ENCODE peak calls at places on chromosomes 11 and 22, in four cellular contexts. T is GM23338, C is GM12878, E is A549. K is an unnamed sample.

GRCh38 chr11:6799402-6799801 is at the start of gene OR6A2:
- DNase-seq in T (no peak), C (no peak), E (no peak), K (no peak)

GRCh38 chr11:125433454-125434121 is 62.5 kb downstream of the FEZ1 start:
- DNase-seq in T (peak), C (no peak), E (peak), K (peak)

GRCh38 chr22:47309946-47310345 is 547.5 kb downstream of the TBC1D22A start:
- DNase-seq in T (no peak), C (no peak), E (no peak), K (no peak)

GRCh38 chr11:134638796-134639540 is 226.9 kb upstream of the B3GAT1 start:
- DNase-seq in T (no peak), C (no peak), E (no peak), K (no peak)

GRCh38 chr22:45878051-45878764 is 98.8 kb downstream of the WNT7B start:
- DNase-seq in T (no peak), C (no peak), E (no peak), K (no peak)

GRCh38 chr11:78812513-78813293 is 238.0 kb upstream of the NARS2 start:
- DNase-seq in T (peak), C (no peak), E (no peak), K (no peak)

GRCh38 chr11:105296806-105297205 is 157.2 kb upstream of the CARD18 start:
- DNase-seq in T (no peak), C (no peak), E (no peak), K (no peak)

GRCh38 chr11:91136631-91137030 is 913.8 kb upstream of the CHORDC1 start:
- DNase-seq in T (no peak), C (no peak), E (no peak), K (no peak)

GRCh38 chr11:35725880-35726279 is 63.3 kb downstream of the TRIM44 start:
- DNase-seq in T (no peak), C (no peak), E (no peak), K (peak)

GRCh38 chr11:13120691-13121090 is 111.6 kb downstream of the RASSF10 start:
- DNase-seq in T (no peak), C (no peak), E (no peak), K (no peak)

GRCh38 chr11:28715726-28716125 is 607.5 kb downstream of the METTL15 start:
- DNase-seq in T (peak), C (no peak), E (no peak), K (no peak)

GRCh38 chr22:45683248-45683647 is 11.6 kb downstream of the ATXN10 start:
- DNase-seq in T (no peak), C (no peak), E (no peak), K (no peak)

GRCh38 chr22:27635435-27635834 is 166.1 kb downstream of the MN1 start:
- DNase-seq in T (no peak), C (no peak), E (no peak), K (no peak)

GRCh38 chr22:41285441-41285819 is 557 bp downstream of the RANGAP1 start:
- DNase-seq in T (peak), C (no peak), E (no peak), K (peak)

GRCh38 chr11:65779919-65780769 is 632 bp downstream of the AP5B1 start:
- DNase-seq in T (peak), C (peak), E (peak), K (peak)

GRCh38 chr11:35614949-35615569 is 3.2 kb upstream of the FJX1 start:
- DNase-seq in T (no peak), C (no peak), E (no peak), K (no peak)

GRCh38 chr11:85930879-85931366 is 75.7 kb downstream of the CCDC83 start:
- DNase-seq in T (no peak), C (no peak), E (no peak), K (no peak)

GRCh38 chr11:66860449-66860831 is 3.6 kb downstream of the LRFN4 start:
- DNase-seq in T (peak), C (no peak), E (no peak), K (no peak)

GRCh38 chr11:17607083-17607429 is 60.0 kb downstream of the OTOG start:
- DNase-seq in T (no peak), C (no peak), E (no peak), K (no peak)

GRCh38 chr11:90836031-90836430 is 613.2 kb upstream of the CHORDC1 start:
- DNase-seq in T (no peak), C (no peak), E (no peak), K (no peak)

GRCh38 chr11:73875380-73875779 is 1.3 kb downstream of the COA4 start:
- DNase-seq in T (no peak), C (no peak), E (no peak), K (no peak)

GRCh38 chr11:116913000-116913399 is 75.6 kb upstream of the APOA1 start:
- DNase-seq in T (no peak), C (no peak), E (no peak), K (no peak)

GRCh38 chr11:45333506-45333971 is 47.4 kb upstream of the SYT13 start:
- DNase-seq in T (peak), C (no peak), E (peak), K (peak)

GRCh38 chr11:74696932-74697687 is 34.1 kb downstream of the CHRDL2 start:
- DNase-seq in T (peak), C (no peak), E (peak), K (peak)

GRCh38 chr22:27980424-27981148 is 61.5 kb upstream of the PITPNB start:
- DNase-seq in T (peak), C (no peak), E (no peak), K (no peak)

GRCh38 chr11:120956710-120957500 is 67.0 kb upstream of the TBCEL start:
- DNase-seq in T (peak), C (no peak), E (no peak), K (no peak)

DNA sequence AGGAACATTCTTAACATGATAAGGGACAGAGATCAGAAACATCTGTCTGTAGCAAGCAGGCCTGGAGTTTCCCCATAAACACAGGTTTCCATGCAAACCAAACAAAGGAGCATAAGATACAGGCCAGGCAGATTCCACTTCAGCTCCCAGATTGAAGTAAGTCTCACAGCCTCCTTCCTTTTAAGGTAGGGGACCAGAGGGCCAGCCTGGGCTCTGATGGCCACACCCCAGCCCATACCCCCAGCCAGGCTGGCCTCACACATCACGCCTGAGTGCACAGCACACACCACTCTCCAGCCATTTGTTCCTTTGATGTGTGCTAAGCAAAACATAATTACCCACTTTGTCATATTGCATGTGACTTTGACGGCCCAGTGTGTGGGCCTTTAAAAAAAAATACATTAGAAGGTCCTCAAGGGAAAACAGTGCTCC is 518.7 kb downstream of the NTM start:
- DNase-seq in T (peak), C (peak), E (no peak), K (no peak)
- TF ChIP-seq REST in T (no peak), C (no peak), E (no peak), K (no peak)

GRCh38 chr22:50525991-50526848 is 822 bp upstream of the SCO2 start:
- DNase-seq in T (peak), C (no peak), E (peak), K (peak)

GRCh38 chr22:50523806-50524663 is 1.4 kb downstream of the SCO2 start:
- DNase-seq in T (no peak), C (no peak), E (no peak), K (no peak)

GRCh38 chr22:50526849-50527801 is 1.7 kb upstream of the SCO2 start:
- DNase-seq in T (peak), C (no peak), E (peak), K (peak)

GRCh38 chr22:50524664-50525103 is 714 bp downstream of the SCO2 start:
- DNase-seq in T (no peak), C (no peak), E (no peak), K (no peak)

GRCh38 chr22:50525104-50525958 is at the start of gene SCO2:
- DNase-seq in T (peak), C (peak), E (peak), K (peak)
- TF ChIP-seq REST in T (no peak), C (no peak), E (no peak), K (no peak)

DNA sequence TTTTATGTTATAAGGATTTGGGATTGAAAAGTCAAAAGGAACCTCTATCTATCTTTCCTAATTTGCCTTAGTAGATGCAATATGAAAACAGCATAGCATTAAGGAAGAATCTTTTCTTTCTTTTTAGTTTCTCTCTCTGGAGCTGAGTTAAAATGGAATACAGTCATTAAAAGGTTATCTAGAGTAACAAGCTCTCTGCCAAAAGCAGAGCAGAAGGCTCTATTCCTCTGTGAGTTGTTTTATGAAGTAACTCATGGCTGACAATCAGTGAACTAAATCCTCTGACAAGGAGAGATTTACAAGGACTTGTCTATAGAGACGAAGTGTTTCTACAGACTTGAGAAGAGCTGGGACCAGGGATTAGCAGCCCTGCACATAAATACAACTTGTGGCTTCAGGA is 192.4 kb upstream of the RAG2 start:
- DNase-seq in T (no peak), C (no peak), E (no peak), K (no peak)
- TF ChIP-seq REST in T (no peak), C (no peak), E (no peak), K (no peak)

GRCh38 chr22:35205141-35205775 is 52.0 kb upstream of the HMGXB4 start:
- DNase-seq in T (no peak), C (no peak), E (no peak), K (no peak)
- TF ChIP-seq REST in T (no peak), C (no peak), E (no peak), K (no peak)

GRCh38 chr22:43449205-43449830 is 37.5 kb downstream of the MPPED1 start:
- DNase-seq in T (peak), C (no peak), E (peak), K (peak)
- TF ChIP-seq REST in T (peak), C (peak), E (peak), K (peak)